ENCODE peak calls at places on chromosomes 16 and 17, in ten cellular contexts. One of them, this sample, is unnamed.
A peak's percentile ranks its signal among the peaks of the same experiment; 100 is the strongest.

GRCh38 chr16:67663151-67663876 is 2.6 kb downstream of the PARD6A start:
- DNase-seq in AG10803: no peak
- DNase-seq in activated B cell treated with CpG ODN at 0.5 μM for 24 hours: no peak
- DNase-seq in GM12878: no peak
- DNase-seq in foreskin keratinocyte: no peak
- DNase-seq in lower leg skin: no peak
- DNase-seq in cardiac fibroblast: no peak
- DNase-seq in HL-60: peak; percentile 41
- DNase-seq in MCF 10A: no peak
- DNase-seq in lower lobe of right lung: no peak
- DNase-seq in this sample: no peak

GRCh38 chr16:88377961-88378360 is 4.8 kb upstream of the ZNF469 start:
- DNase-seq in foreskin keratinocyte: no peak
- DNase-seq in lower leg skin: no peak
- DNase-seq in cardiac fibroblast: no peak
- DNase-seq in AG10803: no peak
- DNase-seq in lower lobe of right lung: peak; percentile 32
- DNase-seq in GM12878: no peak
- DNase-seq in MCF 10A: no peak
- DNase-seq in HL-60: no peak
- DNase-seq in activated B cell treated with CpG ODN at 0.5 μM for 24 hours: no peak
- DNase-seq in this sample: no peak

GRCh38 chr16:86825631-86826030 is 247.3 kb downstream of the FOXL1 start:
- DNase-seq in GM12878: no peak
- DNase-seq in MCF 10A: no peak
- DNase-seq in activated B cell treated with CpG ODN at 0.5 μM for 24 hours: no peak
- DNase-seq in cardiac fibroblast: no peak
- DNase-seq in lower leg skin: no peak
- DNase-seq in lower lobe of right lung: no peak
- DNase-seq in HL-60: no peak
- DNase-seq in foreskin keratinocyte: no peak
- DNase-seq in AG10803: no peak
- DNase-seq in this sample: no peak

GRCh38 chr17:7838291-7839075 is 4.5 kb downstream of the KDM6B start:
- DNase-seq in cardiac fibroblast: peak; percentile 55
- DNase-seq in foreskin keratinocyte: no peak
- DNase-seq in lower leg skin: peak; percentile 80
- DNase-seq in lower lobe of right lung: no peak
- DNase-seq in HL-60: peak; percentile 75
- DNase-seq in MCF 10A: no peak
- DNase-seq in activated B cell treated with CpG ODN at 0.5 μM for 24 hours: no peak
- DNase-seq in AG10803: peak; percentile 78
- DNase-seq in GM12878: no peak
- DNase-seq in this sample: peak; percentile 23

GRCh38 chr17:48543854-48544355 is 1.0 kb downstream of the HOXB2 start:
- DNase-seq in activated B cell treated with CpG ODN at 0.5 μM for 24 hours: peak; percentile 28
- DNase-seq in lower lobe of right lung: no peak
- DNase-seq in foreskin keratinocyte: no peak
- DNase-seq in cardiac fibroblast: no peak
- DNase-seq in AG10803: no peak
- DNase-seq in GM12878: no peak
- DNase-seq in lower leg skin: no peak
- DNase-seq in HL-60: no peak
- DNase-seq in MCF 10A: peak; percentile 25
- DNase-seq in this sample: no peak

GRCh38 chr17:202501-202951 is 21.1 kb upstream of the DOC2B start:
- DNase-seq in GM12878: no peak
- DNase-seq in AG10803: no peak
- DNase-seq in lower lobe of right lung: no peak
- DNase-seq in foreskin keratinocyte: no peak
- DNase-seq in MCF 10A: no peak
- DNase-seq in lower leg skin: no peak
- DNase-seq in cardiac fibroblast: no peak
- DNase-seq in activated B cell treated with CpG ODN at 0.5 μM for 24 hours: no peak
- DNase-seq in HL-60: no peak
- DNase-seq in this sample: no peak

GRCh38 chr16:78762222-78762621 is 662.8 kb downstream of the WWOX start:
- DNase-seq in AG10803: no peak
- DNase-seq in cardiac fibroblast: no peak
- DNase-seq in MCF 10A: no peak
- DNase-seq in lower leg skin: no peak
- DNase-seq in GM12878: no peak
- DNase-seq in lower lobe of right lung: no peak
- DNase-seq in foreskin keratinocyte: no peak
- DNase-seq in activated B cell treated with CpG ODN at 0.5 μM for 24 hours: no peak
- DNase-seq in HL-60: no peak
- DNase-seq in this sample: no peak

GRCh38 chr17:57902800-57903759 is 52.1 kb downstream of the CUEDC1 start:
- DNase-seq in activated B cell treated with CpG ODN at 0.5 μM for 24 hours: no peak
- DNase-seq in lower leg skin: peak; percentile 95
- DNase-seq in HL-60: peak; percentile 92
- DNase-seq in AG10803: peak; percentile 91
- DNase-seq in cardiac fibroblast: peak; percentile 90
- DNase-seq in GM12878: peak; percentile 89
- DNase-seq in foreskin keratinocyte: peak; percentile 91
- DNase-seq in lower lobe of right lung: peak; percentile 96
- DNase-seq in MCF 10A: peak; percentile 95
- DNase-seq in this sample: peak; percentile 80

GRCh38 chr16:63789603-63790002 is 1332.3 kb downstream of the CDH11 start:
- DNase-seq in cardiac fibroblast: peak; percentile 29
- DNase-seq in MCF 10A: no peak
- DNase-seq in activated B cell treated with CpG ODN at 0.5 μM for 24 hours: no peak
- DNase-seq in HL-60: no peak
- DNase-seq in foreskin keratinocyte: no peak
- DNase-seq in AG10803: no peak
- DNase-seq in GM12878: no peak
- DNase-seq in lower lobe of right lung: no peak
- DNase-seq in lower leg skin: no peak
- DNase-seq in this sample: no peak
- TF ChIP-seq CTCF in cardiac fibroblast: peak; percentile 16
- TF ChIP-seq CTCF in MCF 10A: no peak
- TF ChIP-seq CTCF in activated B cell treated with CpG ODN at 0.5 μM for 24 hours: no peak
- TF ChIP-seq CTCF in HL-60: peak; percentile 2
- TF ChIP-seq CTCF in foreskin keratinocyte: peak; percentile 56
- TF ChIP-seq CTCF in AG10803: no peak
- TF ChIP-seq CTCF in GM12878: no peak
- TF ChIP-seq CTCF in lower lobe of right lung: no peak
- TF ChIP-seq CTCF in lower leg skin: no peak
- TF ChIP-seq CTCF in this sample: no peak

DNA sequence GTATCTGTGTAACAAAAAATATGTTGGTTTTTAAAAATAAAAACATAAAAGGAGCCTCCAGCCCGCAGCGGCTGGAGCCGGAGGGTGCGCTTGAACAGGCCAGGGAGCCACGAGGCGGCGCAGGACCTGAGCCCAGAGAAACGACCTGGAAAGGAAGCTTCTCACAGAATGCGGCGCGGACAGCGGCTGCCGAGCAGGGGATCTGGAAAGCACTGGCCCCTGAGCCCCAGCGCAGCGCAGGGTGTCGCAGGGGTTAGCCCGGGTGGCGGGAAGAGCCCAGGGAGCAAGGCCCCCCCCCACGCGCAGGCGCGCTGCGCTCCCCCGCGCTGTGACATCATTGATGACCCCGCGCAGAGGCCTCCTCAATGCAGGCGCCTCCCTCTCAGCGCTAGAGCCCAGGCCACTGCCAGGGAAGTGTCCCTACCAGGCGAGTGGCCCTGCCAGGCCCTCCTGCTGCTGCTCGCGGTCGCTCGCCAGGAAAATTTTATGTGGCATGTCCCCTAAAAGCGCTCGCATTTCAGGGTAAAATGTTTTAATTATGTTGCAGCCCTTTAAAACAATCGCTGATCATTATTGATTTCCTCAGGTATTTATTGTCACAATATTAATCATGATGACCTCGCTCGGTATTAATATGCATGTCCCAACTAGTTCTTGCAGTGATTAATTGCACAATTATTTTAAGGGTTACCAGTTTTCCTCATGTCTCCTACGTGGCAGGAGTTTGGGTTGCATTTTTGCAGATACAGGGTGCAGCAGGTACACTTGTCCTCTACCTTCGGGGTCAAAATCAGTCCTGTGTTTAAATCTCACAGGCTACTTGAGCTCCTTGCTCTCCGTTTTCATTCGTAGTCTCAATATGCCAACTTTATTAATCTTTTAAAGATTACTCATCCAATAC is 134.2 kb downstream of the USP22 start:
- DNase-seq in activated B cell treated with CpG ODN at 0.5 μM for 24 hours: peak; percentile 74
- DNase-seq in HL-60: peak; percentile 64
- DNase-seq in AG10803: peak; percentile 76
- DNase-seq in cardiac fibroblast: peak; percentile 79
- DNase-seq in lower leg skin: peak; percentile 96
- DNase-seq in lower lobe of right lung: peak; percentile 92
- DNase-seq in foreskin keratinocyte: no peak
- DNase-seq in GM12878: peak; percentile 16
- DNase-seq in MCF 10A: peak; percentile 79
- DNase-seq in this sample: peak; percentile 51
- TF ChIP-seq CTCF in activated B cell treated with CpG ODN at 0.5 μM for 24 hours: no peak
- TF ChIP-seq CTCF in HL-60: peak; percentile 6
- TF ChIP-seq CTCF in AG10803: peak; percentile 66
- TF ChIP-seq CTCF in cardiac fibroblast: peak; percentile 82
- TF ChIP-seq CTCF in lower leg skin: no peak
- TF ChIP-seq CTCF in lower lobe of right lung: peak; percentile 64
- TF ChIP-seq CTCF in foreskin keratinocyte: peak; percentile 77
- TF ChIP-seq CTCF in GM12878: peak; percentile 51
- TF ChIP-seq CTCF in MCF 10A: peak; percentile 60
- TF ChIP-seq CTCF in this sample: peak; percentile 73

DNA sequence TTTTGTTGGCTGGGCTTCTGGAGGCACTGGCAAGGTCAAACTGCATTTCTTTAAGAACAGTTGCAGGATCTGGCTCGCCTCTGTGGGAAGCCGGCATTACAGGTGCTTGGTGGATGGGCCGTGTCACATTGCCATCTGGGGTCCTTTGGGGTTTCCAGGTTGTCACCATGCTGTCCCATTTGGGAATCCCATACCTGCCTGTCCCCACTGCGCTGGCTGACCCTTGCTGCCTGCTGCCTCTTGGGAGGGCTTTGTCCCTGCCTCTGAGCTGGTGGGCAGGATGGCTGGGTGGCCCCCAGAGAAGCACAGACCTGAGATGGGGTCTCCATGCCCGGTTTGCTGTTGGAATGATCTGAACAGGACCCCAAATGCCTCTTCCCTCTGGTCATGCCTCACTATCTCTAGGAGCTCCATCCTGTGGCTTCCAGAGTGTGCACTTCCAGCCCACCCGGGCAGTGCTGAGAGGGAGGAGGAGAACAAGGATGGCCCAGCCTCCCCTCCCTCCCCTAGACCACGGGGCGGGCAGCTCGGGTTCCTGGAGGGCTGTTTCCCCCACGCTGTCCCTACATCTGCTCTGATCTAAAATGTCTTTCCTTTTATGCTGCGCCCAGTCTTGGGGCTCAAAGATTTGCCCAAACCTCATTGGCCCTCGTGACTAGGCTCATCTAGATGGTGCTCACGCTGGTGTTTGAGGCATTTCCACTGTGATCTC is 28.0 kb downstream of the OR1D5 start:
- DNase-seq in MCF 10A: no peak
- DNase-seq in activated B cell treated with CpG ODN at 0.5 μM for 24 hours: no peak
- DNase-seq in HL-60: no peak
- DNase-seq in foreskin keratinocyte: no peak
- DNase-seq in cardiac fibroblast: no peak
- DNase-seq in GM12878: no peak
- DNase-seq in lower leg skin: peak; percentile 78
- DNase-seq in lower lobe of right lung: peak; percentile 20
- DNase-seq in AG10803: no peak
- DNase-seq in this sample: no peak
- TF ChIP-seq CTCF in MCF 10A: no peak
- TF ChIP-seq CTCF in activated B cell treated with CpG ODN at 0.5 μM for 24 hours: no peak
- TF ChIP-seq CTCF in HL-60: no peak
- TF ChIP-seq CTCF in foreskin keratinocyte: no peak
- TF ChIP-seq CTCF in cardiac fibroblast: no peak
- TF ChIP-seq CTCF in GM12878: no peak
- TF ChIP-seq CTCF in lower leg skin: no peak
- TF ChIP-seq CTCF in lower lobe of right lung: no peak
- TF ChIP-seq CTCF in AG10803: no peak
- TF ChIP-seq CTCF in this sample: no peak

GRCh38 chr17:16418684-16419066 is 3.3 kb downstream of the TRPV2 start:
- DNase-seq in cardiac fibroblast: no peak
- DNase-seq in HL-60: no peak
- DNase-seq in foreskin keratinocyte: no peak
- DNase-seq in AG10803: no peak
- DNase-seq in activated B cell treated with CpG ODN at 0.5 μM for 24 hours: no peak
- DNase-seq in lower lobe of right lung: no peak
- DNase-seq in MCF 10A: no peak
- DNase-seq in GM12878: no peak
- DNase-seq in lower leg skin: no peak
- DNase-seq in this sample: no peak

GRCh38 chr17:16417399-16417798 is 2.0 kb downstream of the TRPV2 start:
- DNase-seq in foreskin keratinocyte: no peak
- DNase-seq in lower lobe of right lung: no peak
- DNase-seq in AG10803: no peak
- DNase-seq in GM12878: no peak
- DNase-seq in MCF 10A: no peak
- DNase-seq in HL-60: no peak
- DNase-seq in activated B cell treated with CpG ODN at 0.5 μM for 24 hours: no peak
- DNase-seq in lower leg skin: no peak
- DNase-seq in cardiac fibroblast: no peak
- DNase-seq in this sample: no peak

GRCh38 chr17:16417896-16418683 is 2.7 kb downstream of the TRPV2 start:
- DNase-seq in activated B cell treated with CpG ODN at 0.5 μM for 24 hours: no peak
- DNase-seq in lower lobe of right lung: no peak
- DNase-seq in AG10803: peak; percentile 76
- DNase-seq in GM12878: no peak
- DNase-seq in foreskin keratinocyte: no peak
- DNase-seq in MCF 10A: no peak
- DNase-seq in lower leg skin: no peak
- DNase-seq in cardiac fibroblast: no peak
- DNase-seq in HL-60: no peak
- DNase-seq in this sample: no peak

GRCh38 chr17:16419074-16419928 is 3.9 kb downstream of the TRPV2 start:
- DNase-seq in AG10803: peak; percentile 79
- DNase-seq in cardiac fibroblast: peak; percentile 88
- DNase-seq in GM12878: peak; percentile 59
- DNase-seq in lower lobe of right lung: no peak
- DNase-seq in lower leg skin: no peak
- DNase-seq in foreskin keratinocyte: no peak
- DNase-seq in HL-60: no peak
- DNase-seq in MCF 10A: peak; percentile 89
- DNase-seq in activated B cell treated with CpG ODN at 0.5 μM for 24 hours: no peak
- DNase-seq in this sample: peak; percentile 82

DNA sequence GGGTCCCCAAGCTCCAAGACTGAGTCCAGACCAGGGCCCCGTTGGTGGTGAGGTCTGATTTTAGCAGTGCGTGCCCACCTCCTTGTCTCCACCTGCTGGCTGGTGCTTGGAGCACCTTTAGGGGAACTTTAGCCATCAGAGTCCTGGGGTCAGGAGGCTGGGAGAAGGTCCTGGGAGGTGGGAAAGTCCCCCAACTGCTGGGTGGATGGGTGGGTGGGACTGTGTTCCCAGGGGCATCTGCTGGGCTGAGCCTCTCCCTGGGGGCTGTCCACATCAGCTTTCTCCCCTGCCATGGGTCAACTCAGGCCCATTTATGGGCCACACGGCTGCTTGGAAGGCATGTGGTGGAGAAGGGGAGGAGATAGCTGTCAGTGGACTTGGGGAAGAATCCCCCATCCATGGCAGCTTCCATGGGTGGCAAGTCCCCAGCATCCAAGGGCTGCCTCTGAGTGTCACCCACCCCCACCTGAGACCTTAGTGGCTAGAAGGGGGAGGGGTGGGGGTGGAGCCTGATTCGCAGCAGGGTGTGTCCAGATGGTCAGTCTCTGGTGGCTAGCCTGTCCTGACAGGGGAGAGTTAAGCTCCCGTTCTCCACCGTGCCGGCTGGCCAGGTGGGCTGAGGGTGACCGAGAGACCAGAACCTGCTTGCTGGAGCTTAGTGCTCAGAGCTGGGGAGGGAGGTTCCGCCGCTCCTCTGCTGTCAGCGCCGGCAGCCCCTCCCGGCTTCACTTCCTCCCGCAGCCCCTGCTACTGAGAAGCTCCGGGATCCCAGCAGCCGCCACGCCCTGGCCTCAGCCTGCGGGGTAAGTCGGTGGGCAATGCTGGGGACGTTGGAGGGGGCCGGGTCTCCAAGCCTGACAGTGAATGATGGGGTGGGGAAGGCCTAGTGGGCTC is at the start of gene TRPV2:
- DNase-seq in lower lobe of right lung: peak; percentile 74
- DNase-seq in activated B cell treated with CpG ODN at 0.5 μM for 24 hours: peak; percentile 51
- DNase-seq in lower leg skin: no peak
- DNase-seq in MCF 10A: peak; percentile 45
- DNase-seq in GM12878: peak; percentile 60
- DNase-seq in AG10803: no peak
- DNase-seq in cardiac fibroblast: no peak
- DNase-seq in foreskin keratinocyte: no peak
- DNase-seq in HL-60: peak; percentile 29
- DNase-seq in this sample: no peak
- TF ChIP-seq CTCF in lower lobe of right lung: peak; percentile 33
- TF ChIP-seq CTCF in activated B cell treated with CpG ODN at 0.5 μM for 24 hours: no peak
- TF ChIP-seq CTCF in lower leg skin: no peak
- TF ChIP-seq CTCF in MCF 10A: no peak
- TF ChIP-seq CTCF in GM12878: peak; percentile 87
- TF ChIP-seq CTCF in AG10803: peak; percentile 6
- TF ChIP-seq CTCF in cardiac fibroblast: peak; percentile 17
- TF ChIP-seq CTCF in foreskin keratinocyte: peak; percentile 46
- TF ChIP-seq CTCF in HL-60: no peak
- TF ChIP-seq CTCF in this sample: peak; percentile 50

This sample was measured in HFFc6.